ENCODE peak calls at places on chromosomes 1 and 21, in ten cellular contexts. T is H1, Z is dorsolateral prefrontal cortex, R is NB4, J is endothelial cell, G is IMR-90, H is fibroblast of lung, I is pancreas, M is fibroblast of mammary gland, D is esophagus muscularis mucosa. Y is an unnamed sample.

GRCh38 chr21:30206551-30207251 is 9.2 kb downstream of the CLDN8 start:
- DNase-seq in T (no peak), Z (no peak), R (no peak), J (no peak), G (no peak), H (peak), I (no peak), M (peak), D (no peak), Y (no peak)

GRCh38 chr1:191498318-191498717 is 659.9 kb upstream of the RGS18 start:
- DNase-seq in T (no peak), Z (no peak), R (no peak), J (no peak), G (peak), H (peak), I (no peak), M (peak), D (no peak), Y (no peak)

GRCh38 chr21:42513151-42513984 is at the start of gene SLC37A1:
- DNase-seq in T (no peak), Z (peak), R (peak), J (peak), G (no peak), H (peak), I (no peak), M (no peak), D (no peak), Y (peak)

GRCh38 chr1:152880907-152881306 is 2.8 kb downstream of the SMCP start:
- DNase-seq in T (no peak), Z (no peak), R (no peak), J (no peak), G (no peak), H (no peak), I (no peak), M (no peak), D (peak), Y (no peak)

GRCh38 chr1:29826646-29827045 is 590.3 kb downstream of the PTPRU start:
- DNase-seq in T (no peak), Z (no peak), R (no peak), J (no peak), G (no peak), H (no peak), I (no peak), M (no peak), D (peak), Y (no peak)

GRCh38 chr1:44405804-44406743 is 1.0 kb downstream of the RNF220 start:
- DNase-seq in T (no peak), Z (no peak), R (peak), J (peak), G (no peak), H (no peak), I (no peak), M (no peak), D (no peak), Y (peak)

GRCh38 chr1:29832471-29832870 is 596.1 kb downstream of the PTPRU start:
- DNase-seq in T (no peak), Z (no peak), R (no peak), J (no peak), G (no peak), H (no peak), I (no peak), M (no peak), D (peak), Y (no peak)

GRCh38 chr1:232380556-232380955 is 249.4 kb downstream of the SIPA1L2 start:
- DNase-seq in T (no peak), Z (no peak), R (no peak), J (no peak), G (no peak), H (no peak), I (no peak), M (no peak), D (no peak), Y (no peak)

GRCh38 chr1:26357121-26357602 is 3.2 kb upstream of the CRYBG2 start:
- DNase-seq in T (no peak), Z (no peak), R (no peak), J (no peak), G (no peak), H (no peak), I (no peak), M (no peak), D (no peak), Y (no peak)

GRCh38 chr1:15510611-15511405 is 13.2 kb downstream of the CASP9 start:
- DNase-seq in T (no peak), Z (no peak), R (no peak), J (no peak), G (peak), H (peak), I (no peak), M (peak), D (no peak), Y (no peak)

GRCh38 chr1:17098440-17099317 is 20.6 kb downstream of the PADI2 start:
- DNase-seq in T (no peak), Z (peak), R (peak), J (no peak), G (no peak), H (no peak), I (no peak), M (no peak), D (no peak), Y (no peak)

GRCh38 chr1:183546427-183546826 is 43.8 kb downstream of the NCF2 start:
- DNase-seq in T (no peak), Z (no peak), R (no peak), J (no peak), G (no peak), H (no peak), I (no peak), M (no peak), D (no peak), Y (no peak)

GRCh38 chr1:230167419-230167852 is 100.4 kb downstream of the GALNT2 start:
- DNase-seq in T (peak), Z (peak), R (peak), J (peak), G (peak), H (peak), I (peak), M (peak), D (no peak), Y (peak)

GRCh38 chr21:26756491-26757159 is 88.6 kb downstream of the ADAMTS1 start:
- DNase-seq in T (no peak), Z (no peak), R (no peak), J (no peak), G (peak), H (peak), I (no peak), M (peak), D (no peak), Y (no peak)

GRCh38 chr1:29002792-29003191 is 88.4 kb downstream of the EPB41 start:
- DNase-seq in T (no peak), Z (no peak), R (no peak), J (no peak), G (no peak), H (no peak), I (no peak), M (no peak), D (no peak), Y (no peak)

GRCh38 chr1:31862071-31862470 is 46.2 kb upstream of the SPOCD1 start:
- DNase-seq in T (no peak), Z (no peak), R (no peak), J (no peak), G (no peak), H (no peak), I (no peak), M (no peak), D (no peak), Y (no peak)

GRCh38 chr1:9044241-9044640 is 18.0 kb upstream of the SLC2A7 start:
- DNase-seq in T (no peak), Z (no peak), R (no peak), J (no peak), G (no peak), H (no peak), I (no peak), M (no peak), D (no peak), Y (no peak)

GRCh38 chr1:64107587-64107986 is 95.8 kb upstream of the UBE2U start:
- DNase-seq in T (no peak), Z (no peak), R (no peak), J (no peak), G (no peak), H (no peak), I (no peak), M (no peak), D (no peak), Y (no peak)

GRCh38 chr1:155226910-155227260 is 18.4 kb downstream of the MTX1 start:
- DNase-seq in T (no peak), Z (no peak), R (peak), J (peak), G (peak), H (peak), I (peak), M (peak), D (no peak), Y (peak)

GRCh38 chr1:38125837-38126520 is 79.4 kb upstream of the POU3F1 start:
- DNase-seq in T (no peak), Z (no peak), R (no peak), J (no peak), G (no peak), H (no peak), I (no peak), M (no peak), D (no peak), Y (no peak)

GRCh38 chr1:108114026-108114599 is 86.0 kb downstream of the SLC25A24 start:
- DNase-seq in T (no peak), Z (no peak), R (peak), J (no peak), G (no peak), H (no peak), I (no peak), M (no peak), D (no peak), Y (no peak)

GRCh38 chr1:11550664-11551283 is 71.8 kb downstream of the DISP3 start:
- DNase-seq in T (peak), Z (peak), R (peak), J (peak), G (peak), H (peak), I (peak), M (peak), D (no peak), Y (peak)

GRCh38 chr1:101165944-101166343 is 70.9 kb upstream of the S1PR1 start:
- DNase-seq in T (no peak), Z (no peak), R (no peak), J (no peak), G (no peak), H (no peak), I (no peak), M (no peak), D (no peak), Y (no peak)

GRCh38 chr1:155322571-155322952 is 1.9 kb downstream of the RUSC1 start:
- DNase-seq in T (no peak), Z (no peak), R (peak), J (peak), G (peak), H (peak), I (no peak), M (peak), D (no peak), Y (peak)

GRCh38 chr21:39503138-39503762 is 51.5 kb downstream of the SH3BGR start:
- DNase-seq in T (no peak), Z (no peak), R (peak), J (no peak), G (no peak), H (no peak), I (no peak), M (no peak), D (no peak), Y (no peak)

GRCh38 chr1:212235848-212236247 is 49.4 kb upstream of the PPP2R5A start:
- DNase-seq in T (no peak), Z (no peak), R (no peak), J (no peak), G (no peak), H (no peak), I (no peak), M (no peak), D (no peak), Y (no peak)

GRCh38 chr21:14215971-14216621 is at the start of gene RBM11:
- DNase-seq in T (peak), Z (peak), R (peak), J (peak), G (peak), H (peak), I (peak), M (peak), D (no peak), Y (peak)

DNA sequence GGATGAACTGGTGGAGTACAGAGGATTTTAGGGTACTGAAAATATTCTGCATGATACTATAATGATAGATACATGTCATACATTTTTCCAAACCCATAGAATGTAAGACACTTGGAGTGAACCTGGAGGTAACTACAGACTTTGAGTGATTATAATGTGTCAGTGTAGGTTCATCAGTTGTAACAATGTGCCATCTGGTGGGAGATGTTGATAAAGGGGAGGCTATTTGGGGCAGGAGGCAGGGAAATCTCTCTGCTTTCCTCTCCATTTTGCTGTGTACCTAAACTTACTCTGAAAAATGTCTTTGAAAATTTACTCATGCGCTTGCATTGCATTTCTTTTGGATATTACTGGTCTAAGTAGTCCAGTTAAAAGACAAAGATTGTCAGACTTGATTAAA is 35.2 kb downstream of the PTBP2 start:
- DNase-seq in T (no peak), Z (no peak), R (no peak), J (no peak), G (no peak), H (no peak), I (no peak), M (peak), D (no peak), Y (no peak)
- TF ChIP-seq CTCF in T (no peak), Z (peak), R (no peak), J (no peak), G (no peak), H (no peak), I (no peak), M (no peak), D (no peak), Y (no peak)

GRCh38 chr1:240294566-240294965 is 202.9 kb downstream of the FMN2 start:
- DNase-seq in T (peak), Z (no peak), R (no peak), J (no peak), G (peak), H (peak), I (no peak), M (no peak), D (no peak), Y (no peak)
- TF ChIP-seq CTCF in T (peak), Z (no peak), R (no peak), J (no peak), G (no peak), H (peak), I (no peak), M (no peak), D (no peak), Y (no peak)

GRCh38 chr1:40949563-40949962 is 29.9 kb upstream of the CTPS1 start:
- DNase-seq in T (no peak), Z (no peak), R (no peak), J (no peak), G (no peak), H (no peak), I (no peak), M (no peak), D (no peak), Y (no peak)

GRCh38 chr1:40951943-40952743 is 27.4 kb upstream of the CTPS1 start:
- DNase-seq in T (peak), Z (peak), R (peak), J (peak), G (peak), H (no peak), I (peak), M (peak), D (no peak), Y (peak)

GRCh38 chr1:40956397-40956796 is 23.1 kb upstream of the CTPS1 start:
- DNase-seq in T (no peak), Z (no peak), R (peak), J (no peak), G (no peak), H (no peak), I (no peak), M (no peak), D (no peak), Y (no peak)

GRCh38 chr1:40955266-40955665 is 24.2 kb upstream of the CTPS1 start:
- DNase-seq in T (no peak), Z (no peak), R (no peak), J (no peak), G (no peak), H (no peak), I (no peak), M (no peak), D (no peak), Y (no peak)

DNA sequence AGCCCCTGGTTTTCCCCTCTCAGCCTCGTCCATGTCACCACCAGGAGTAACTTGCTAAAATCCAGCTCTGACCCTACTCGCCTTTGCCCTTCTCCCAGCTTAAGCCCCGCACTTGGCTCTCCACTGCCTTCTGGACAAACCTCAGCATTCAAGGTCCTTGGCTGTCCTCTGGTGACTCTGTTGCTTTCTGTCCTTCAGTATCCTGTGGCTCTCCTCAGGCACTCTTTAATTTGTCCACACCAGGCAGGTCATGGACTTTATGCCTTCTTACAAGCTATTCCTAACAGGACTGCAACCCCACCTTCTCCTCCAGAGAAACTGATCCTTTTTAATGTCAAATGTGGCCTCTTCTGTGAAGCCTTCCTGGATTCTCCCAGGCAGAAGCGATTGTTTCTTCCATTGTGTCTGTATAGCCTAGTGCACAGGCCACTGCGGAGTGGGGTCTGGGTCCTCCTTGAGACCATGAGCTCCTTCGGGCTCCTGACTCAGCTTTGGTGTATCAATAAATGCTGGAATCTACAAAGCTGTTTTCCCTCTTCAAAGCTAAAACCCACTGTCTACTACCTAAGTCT is 26.7 kb upstream of the CTPS1 start:
- DNase-seq in T (no peak), Z (no peak), R (no peak), J (no peak), G (no peak), H (no peak), I (no peak), M (no peak), D (no peak), Y (no peak)
- TF ChIP-seq CTCF in T (no peak), Z (no peak), R (no peak), J (no peak), G (no peak), H (no peak), I (no peak), M (no peak), D (no peak), Y (peak)

GRCh38 chr1:182444497-182444896 is 5.4 kb upstream of the RGSL1 start:
- DNase-seq in T (no peak), Z (no peak), R (no peak), J (no peak), G (no peak), H (no peak), I (no peak), M (no peak), D (no peak), Y (no peak)
- TF ChIP-seq CTCF in T (no peak), Z (no peak), R (peak), J (no peak), G (no peak), H (no peak), I (no peak), M (peak), D (no peak), Y (no peak)

DNA sequence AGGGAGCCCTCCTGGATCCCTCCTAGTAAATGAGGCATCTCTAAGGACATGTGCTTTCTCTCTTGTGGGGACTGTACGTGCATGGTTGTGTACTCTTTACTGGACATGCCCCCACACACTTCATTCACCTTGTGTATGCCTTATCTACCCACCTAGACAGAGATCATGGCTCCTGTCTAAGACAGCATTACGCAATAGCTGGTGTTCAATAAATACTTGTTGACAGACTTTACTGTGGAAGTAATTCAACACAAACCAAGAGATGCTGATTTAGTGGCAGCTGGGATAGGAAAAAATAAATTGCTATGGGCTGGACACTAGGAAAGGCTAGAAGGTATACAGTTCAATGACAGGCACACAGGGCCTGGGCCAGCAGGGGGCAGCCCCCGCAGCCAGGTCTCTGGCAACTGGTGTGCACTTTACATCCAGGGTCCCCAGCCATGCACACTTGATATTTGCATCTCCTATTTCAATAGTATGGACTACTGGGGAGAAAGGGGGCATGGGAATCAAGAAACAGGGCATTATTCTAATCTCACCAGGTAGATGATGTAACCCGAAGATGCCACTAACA is 24.2 kb downstream of the TRABD2B start:
- DNase-seq in T (no peak), Z (no peak), R (no peak), J (peak), G (no peak), H (no peak), I (no peak), M (no peak), D (no peak), Y (no peak)
- TF ChIP-seq CTCF in T (peak), Z (peak), R (peak), J (peak), G (no peak), H (no peak), I (no peak), M (peak), D (no peak), Y (no peak)

GRCh38 chr1:47738560-47739182 is 258.5 kb downstream of the TRABD2B start:
- DNase-seq in T (no peak), Z (no peak), R (peak), J (peak), G (peak), H (peak), I (peak), M (peak), D (no peak), Y (peak)
- TF ChIP-seq CTCF in T (peak), Z (peak), R (peak), J (peak), G (peak), H (peak), I (peak), M (peak), D (peak), Y (peak)

GRCh38 chr1:185432943-185433342 is 115.9 kb upstream of the IVNS1ABP start:
- DNase-seq in T (no peak), Z (no peak), R (no peak), J (no peak), G (no peak), H (no peak), I (no peak), M (no peak), D (no peak), Y (peak)

GRCh38 chr1:185421485-185422100 is 104.5 kb upstream of the IVNS1ABP start:
- DNase-seq in T (no peak), Z (no peak), R (no peak), J (no peak), G (no peak), H (no peak), I (no peak), M (no peak), D (no peak), Y (no peak)

GRCh38 chr1:185431612-185432011 is 114.6 kb upstream of the IVNS1ABP start:
- DNase-seq in T (no peak), Z (no peak), R (no peak), J (no peak), G (no peak), H (no peak), I (no peak), M (no peak), D (no peak), Y (no peak)

DNA sequence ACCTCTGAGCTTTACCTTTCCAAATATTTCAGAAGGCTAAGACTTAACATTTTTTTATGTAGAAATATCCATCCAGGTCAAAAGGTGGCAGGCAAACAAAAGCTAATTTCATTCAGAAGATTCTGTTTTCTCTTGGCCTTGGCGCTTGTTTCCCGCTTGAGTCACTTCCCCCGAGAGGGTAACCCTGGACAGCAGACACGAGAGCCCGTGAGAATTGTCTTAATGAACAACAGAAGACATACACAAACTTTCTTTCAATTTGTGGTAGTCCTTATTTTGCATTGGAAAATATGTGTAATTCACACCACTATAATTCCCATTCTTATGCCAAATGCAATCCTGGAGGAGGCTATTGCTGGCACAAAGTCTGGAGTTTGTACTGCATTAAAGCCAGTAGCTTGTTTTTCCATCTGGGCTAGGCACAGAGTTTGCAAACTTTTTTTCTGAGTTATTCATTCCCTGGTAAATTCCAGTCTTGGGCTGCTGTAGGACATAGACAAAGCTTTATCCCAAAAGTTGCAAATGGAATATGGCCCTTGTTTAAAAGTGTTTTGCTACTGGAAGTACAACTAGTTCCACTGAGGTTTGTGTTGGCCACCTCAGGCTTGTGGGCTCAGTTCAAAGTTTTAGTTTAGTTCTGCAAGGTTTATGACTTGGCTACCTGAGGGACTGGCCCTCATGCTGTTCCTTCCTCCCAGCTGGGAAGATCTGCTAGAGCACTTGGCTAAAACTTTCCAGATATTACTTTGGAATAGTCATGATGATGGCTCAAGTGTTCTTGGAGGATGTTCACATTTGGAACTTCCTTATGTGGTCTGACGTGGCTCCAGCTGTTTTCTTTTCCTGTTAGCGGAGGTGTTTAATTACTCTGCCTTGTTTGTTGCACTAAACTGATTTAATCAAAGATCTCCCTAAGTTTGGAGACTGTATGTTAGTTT is 110.0 kb upstream of the IVNS1ABP start:
- DNase-seq in T (no peak), Z (no peak), R (peak), J (no peak), G (no peak), H (no peak), I (no peak), M (peak), D (no peak), Y (no peak)
- TF ChIP-seq CTCF in T (no peak), Z (no peak), R (no peak), J (no peak), G (no peak), H (no peak), I (no peak), M (no peak), D (no peak), Y (no peak)